ENCODE peak calls at places on chromosomes 5 and 9, in five cellular contexts. U, F, B, M and X are unnamed samples.
A peak's percentile ranks its signal among the peaks of the same experiment; 100 is the strongest.

GRCh38 chr9:21854119-21854518 is 51.7 kb downstream of the MTAP start:
- DNase-seq in U (no peak), B (no peak), F (no peak), M (no peak), X (no peak)

GRCh38 chr5:68277427-68277826 is 61.9 kb downstream of the PIK3R1 start:
- DNase-seq in M (no peak), U (no peak), F (no peak), B (no peak), X (no peak)

GRCh38 chr9:90921104-90921503 is 119.5 kb downstream of the SYK start:
- DNase-seq in B (no peak), F (no peak), M (no peak), U (no peak), X (no peak)

GRCh38 chr5:110333384-110333783 is 393.1 kb downstream of the TMEM232 start:
- DNase-seq in B (no peak), U (no peak), F (no peak), M (no peak), X (no peak)

GRCh38 chr9:98134702-98135557 is 15.9 kb upstream of the TRIM14 start:
- DNase-seq in U (no peak), M (no peak), B (no peak), F (no peak), X (no peak)

GRCh38 chr9:16062542-16063240 is 509.8 kb downstream of the CCDC171 start:
- DNase-seq in M (peak; percentile 59), U (no peak), B (no peak), F (no peak), X (peak; percentile 26)

GRCh38 chr9:81028504-81028903 is 660.8 kb downstream of the TLE1 start:
- DNase-seq in B (no peak), F (no peak), U (no peak), M (peak; percentile 53), X (peak; percentile 3)

GRCh38 chr9:69206047-69206446 is 32.0 kb downstream of the TJP2 start:
- DNase-seq in U (no peak), B (no peak), F (no peak), M (no peak), X (no peak)

GRCh38 chr5:67038817-67039603 is 157.6 kb downstream of the CD180 start:
- DNase-seq in M (peak; percentile 38), B (no peak), U (no peak), F (no peak), X (no peak)

GRCh38 chr9:111405701-111406100 is 75.7 kb upstream of the OR2K2 start:
- DNase-seq in M (no peak), F (no peak), U (no peak), B (no peak), X (no peak)

GRCh38 chr5:109921735-109922395 is 232.1 kb downstream of the MAN2A1 start:
- DNase-seq in U (no peak), B (peak; percentile 8), M (no peak), F (no peak), X (no peak)

GRCh38 chr5:141646026-141646425 is 5.2 kb downstream of the FCHSD1 start:
- DNase-seq in M (no peak), U (no peak), B (no peak), F (no peak), X (no peak)

GRCh38 chr9:7286101-7286500 is 513.5 kb downstream of the DMAC1 start:
- DNase-seq in F (no peak), B (no peak), M (no peak), U (no peak), X (no peak)

GRCh38 chr5:141363952-141364660 is at the start of gene PCDHGA5:
- DNase-seq in B (no peak), M (no peak), F (no peak), U (no peak), X (no peak)

GRCh38 chr9:35073276-35073607 is 817 bp upstream of the VCP start:
- DNase-seq in F (no peak), U (no peak), M (no peak), B (no peak), X (no peak)

GRCh38 chr9:95277509-95277908 is 40.0 kb downstream of the FANCC start:
- DNase-seq in M (no peak), U (no peak), F (no peak), B (no peak), X (no peak)

GRCh38 chr5:132493821-132494220 is 3.2 kb upstream of the IRF1 start:
- DNase-seq in F (no peak), M (no peak), B (no peak), U (no peak), X (no peak)

GRCh38 chr5:65010841-65011240 is 242.1 kb downstream of the CWC27 start:
- DNase-seq in M (no peak), F (no peak), U (no peak), B (no peak), X (no peak)

GRCh38 chr9:32486839-32487562 is 39.0 kb downstream of the RIGI start:
- DNase-seq in M (no peak), F (no peak), B (no peak), U (no peak), X (no peak)

GRCh38 chr9:274101-274500 is 59.4 kb downstream of the DOCK8 start:
- DNase-seq in U (no peak), M (no peak), F (no peak), B (no peak), X (no peak)

GRCh38 chr5:75050415-75050814 is 1.9 kb downstream of the GCNT4 start:
- DNase-seq in M (no peak), U (no peak), F (no peak), B (no peak), X (no peak)

GRCh38 chr9:95250462-95251058 is 66.9 kb downstream of the FANCC start:
- DNase-seq in M (no peak), U (no peak), F (no peak), B (no peak), X (no peak)

GRCh38 chr5:178644826-178645545 is 18.1 kb upstream of the CLK4 start:
- DNase-seq in U (no peak), M (no peak), F (no peak), B (no peak), X (no peak)

GRCh38 chr5:157004893-157005551 is 42.0 kb upstream of the TIMD4 start:
- DNase-seq in F (no peak), B (no peak), M (no peak), U (no peak), X (no peak)

GRCh38 chr9:130235558-130236435 is 29.8 kb upstream of the HMCN2 start:
- DNase-seq in F (peak; percentile 69), M (no peak), B (peak; percentile 50), U (peak; percentile 57), X (peak; percentile 23)

GRCh38 chr5:141039517-141039916 is 11.7 kb upstream of the PCDHB1 start:
- DNase-seq in F (no peak), B (no peak), U (no peak), M (no peak), X (no peak)

GRCh38 chr5:114101153-114101552 is 260.7 kb upstream of the KCNN2 start:
- DNase-seq in F (no peak), U (no peak), B (no peak), M (no peak), X (no peak)

GRCh38 chr9:120640380-120640779 is 60.4 kb upstream of the CDK5RAP2 start:
- DNase-seq in U (no peak), F (no peak), B (no peak), M (no peak), X (no peak)

GRCh38 chr9:11551106-11551505 is 938.3 kb upstream of the PTPRD start:
- DNase-seq in B (no peak), U (no peak), M (no peak), F (no peak), X (no peak)

GRCh38 chr9:33619666-33620404 is 95.8 kb downstream of the ANKRD18B start:
- DNase-seq in F (no peak), B (no peak), U (no peak), M (no peak), X (no peak)

GRCh38 chr9:106890621-106891020 is 27.7 kb downstream of the ZNF462 start:
- DNase-seq in M (no peak), U (no peak), B (no peak), F (no peak), X (no peak)

GRCh38 chr9:22157271-22157670 is 148.2 kb upstream of the CDKN2B start:
- DNase-seq in U (no peak), F (no peak), B (no peak), M (no peak), X (no peak)

GRCh38 chr5:8611067-8611466 is 742.1 kb downstream of the MTRR start:
- DNase-seq in M (no peak), U (no peak), F (no peak), B (no peak), X (no peak)